ENCODE peak calls at places on chromosomes 6 and 20, in six cellular contexts. I is nephron progenitor cell; E is lower leg skin; Q is NCI-H146; X is naive thymus-derived CD8-positive, alpha-beta T cell; M is T-helper 1 cell. R is an unnamed sample.

GRCh38 chr6:155351273-155352129 is 37.2 kb upstream of the TFB1M start:
- DNase-seq in X (no peak), Q (peak; percentile 11), I (no peak), M (no peak), E (no peak), R (no peak)

GRCh38 chr6:142802124-142802523 is 142.9 kb downstream of the HIVEP2 start:
- DNase-seq in I (no peak), E (no peak), Q (no peak), M (no peak), X (no peak), R (peak; percentile 29)

GRCh38 chr6:151911401-151911800 is 103.9 kb downstream of the ESR1 start:
- DNase-seq in E (no peak), I (no peak), Q (no peak), X (no peak), M (no peak), R (no peak)

GRCh38 chr6:138772596-138773176 is 883 bp upstream of the CCDC28A start:
- DNase-seq in E (no peak), Q (peak; percentile 57), I (no peak), M (no peak), X (no peak), R (peak; percentile 56)

GRCh38 chr20:32216396-32217142 is 8.9 kb downstream of the POFUT1 start:
- DNase-seq in Q (no peak), I (no peak), E (no peak), X (no peak), M (no peak), R (no peak)

GRCh38 chr20:41191562-41192500 is 54.5 kb downstream of the PLCG1 start:
- DNase-seq in M (no peak), I (no peak), Q (no peak), E (no peak), X (no peak), R (no peak)

GRCh38 chr6:133201231-133201630 is 39.9 kb upstream of the EYA4 start:
- DNase-seq in M (no peak), X (no peak), I (no peak), E (no peak), Q (no peak), R (no peak)

GRCh38 chr6:106533079-106533478 is 96.2 kb downstream of the RTN4IP1 start:
- DNase-seq in E (no peak), I (no peak), Q (no peak), X (no peak), M (no peak), R (no peak)

GRCh38 chr20:18739785-18740184 is 73.8 kb upstream of the SCP2D1 start:
- DNase-seq in X (no peak), Q (no peak), M (no peak), I (peak; percentile 22), E (peak; percentile 35), R (peak; percentile 24)

GRCh38 chr6:44053760-44054556 is 73.3 kb downstream of the MRPL14 start:
- DNase-seq in E (no peak), I (no peak), X (peak; percentile 19), Q (no peak), M (no peak), R (peak; percentile 55)

GRCh38 chr6:157755752-157756411 is 67.2 kb upstream of the SNX9 start:
- DNase-seq in I (no peak), Q (no peak), M (no peak), E (no peak), X (peak; percentile 73), R (no peak)

GRCh38 chr6:17986656-17987575 is 519 bp downstream of the KIF13A start:
- DNase-seq in X (no peak), Q (peak; percentile 29), M (no peak), I (peak; percentile 58), E (peak; percentile 57), R (peak; percentile 51)

GRCh38 chr6:3561745-3562144 is 104.9 kb upstream of the SLC22A23 start:
- DNase-seq in E (no peak), I (peak; percentile 34), X (no peak), M (no peak), Q (peak; percentile 40), R (no peak)

GRCh38 chr6:111926731-111927302 is 53.6 kb upstream of the FYN start:
- DNase-seq in Q (no peak), M (no peak), E (no peak), X (no peak), I (no peak), R (peak; percentile 22)

GRCh38 chr20:824490-824889 is 9.0 kb upstream of the FAM110A start:
- DNase-seq in X (no peak), M (no peak), E (no peak), I (no peak), Q (no peak), R (no peak)

GRCh38 chr6:117870477-117871243 is 36.4 kb upstream of the SLC35F1 start:
- DNase-seq in M (no peak), E (no peak), I (no peak), X (no peak), Q (no peak), R (no peak)

GRCh38 chr20:22106308-22106938 is 401.0 kb downstream of the PAX1 start:
- DNase-seq in Q (peak; percentile 19), E (no peak), X (no peak), I (no peak), M (no peak), R (peak; percentile 31)

GRCh38 chr6:3128381-3129108 is 10.0 kb downstream of the BPHL start:
- DNase-seq in I (no peak), X (no peak), E (no peak), Q (no peak), M (no peak), R (no peak)

GRCh38 chr6:25279748-25280616 is 808 bp downstream of the CARMIL1 start:
- DNase-seq in E (no peak), I (peak; percentile 44), X (no peak), M (no peak), Q (peak; percentile 59), R (no peak)